ENCODE peak calls at places on chromosomes 12 and 14, in five cellular contexts. A is K562, C is HepG2, K is SK-N-SH, V is HCT116. O is an unnamed sample.

GRCh38 chr12:95620171-95620570 is 68.9 kb upstream of the USP44 start:
- DNase-seq in A (no peak), C (no peak), K (no peak), V (no peak), O (no peak)

GRCh38 chr12:95102916-95103671 is 29.7 kb upstream of the NR2C1 start:
- DNase-seq in A (no peak), C (peak; percentile 18), K (no peak), V (peak; percentile 92), O (peak; percentile 12)

GRCh38 chr12:9933966-9934365 is 1.8 kb upstream of the CLEC2A start:
- DNase-seq in A (no peak), C (no peak), K (no peak), V (no peak), O (no peak)

GRCh38 chr12:102691773-102692555 is 211.6 kb upstream of the IGF1 start:
- DNase-seq in A (no peak), C (no peak), K (no peak), V (no peak), O (peak; percentile 27)

GRCh38 chr12:47838286-47838931 is 18.7 kb upstream of the HDAC7 start:
- DNase-seq in A (peak; percentile 76), C (peak; percentile 26), K (peak; percentile 82), V (peak; percentile 44), O (peak; percentile 62)

GRCh38 chr12:54967461-54967860 is 17.1 kb downstream of the TESPA1 start:
- DNase-seq in A (no peak), C (no peak), K (no peak), V (no peak), O (no peak)

GRCh38 chr14:92586001-92586947 is 72.7 kb downstream of the RIN3 start:
- DNase-seq in A (no peak), C (no peak), K (no peak), V (no peak), O (peak; percentile 64)

GRCh38 chr14:22570132-22570949 is 18.7 kb downstream of the DAD1 start:
- DNase-seq in A (peak; percentile 74), C (peak; percentile 98), K (peak; percentile 71), V (peak; percentile 79), O (peak; percentile 18)

GRCh38 chr12:109433618-109434017 is 43.5 kb downstream of the KCTD10 start:
- DNase-seq in A (peak; percentile 65), C (no peak), K (peak; percentile 37), V (no peak), O (peak; percentile 20)

GRCh38 chr12:96258451-96258933 is 64.3 kb downstream of the ELK3 start:
- DNase-seq in A (no peak), C (no peak), K (no peak), V (no peak), O (peak; percentile 51)

GRCh38 chr14:106657460-106657859 is 1131.1 kb downstream of the TMEM121 start:
- DNase-seq in A (no peak), C (no peak), K (peak; percentile 17), V (no peak), O (no peak)

GRCh38 chr14:89280612-89281011 is 136.4 kb downstream of the FOXN3 start:
- DNase-seq in A (no peak), C (no peak), K (no peak), V (no peak), O (no peak)

GRCh38 chr12:115710104-115710564 is 567.4 kb downstream of the MED13L start:
- DNase-seq in A (no peak), C (no peak), K (no peak), V (no peak), O (no peak)

GRCh38 chr12:24111101-24111500 is 161.6 kb upstream of the SOX5 start:
- DNase-seq in A (no peak), C (no peak), K (no peak), V (no peak), O (no peak)

GRCh38 chr14:26598672-26599131 is 869 bp upstream of the NOVA1 start:
- DNase-seq in A (no peak), C (no peak), K (peak; percentile 4), V (no peak), O (no peak)

GRCh38 chr14:68211421-68211820 is 391.8 kb downstream of the RAD51B start:
- DNase-seq in A (no peak), C (no peak), K (no peak), V (no peak), O (peak; percentile 32)

GRCh38 chr14:79044894-79045624 is 874.9 kb downstream of the NRXN3 start:
- DNase-seq in A (no peak), C (no peak), K (no peak), V (no peak), O (no peak)

GRCh38 chr14:76784881-76785280 is 23.6 kb downstream of the VASH1 start:
- DNase-seq in A (peak; percentile 91), C (peak; percentile 79), K (peak; percentile 92), V (peak; percentile 60), O (peak; percentile 92)

GRCh38 chr12:95809000-95809680 is 18.6 kb upstream of the NTN4 start:
- DNase-seq in A (no peak), C (no peak), K (no peak), V (no peak), O (no peak)

GRCh38 chr14:95518045-95518751 is 1.7 kb upstream of the SYNE3 start:
- DNase-seq in A (no peak), C (no peak), K (no peak), V (no peak), O (no peak)

GRCh38 chr14:72714871-72715214 is 179.1 kb downstream of the DPF3 start:
- DNase-seq in A (no peak), C (no peak), K (no peak), V (no peak), O (no peak)

GRCh38 chr12:102824218-102824835 is 92.7 kb downstream of the PAH start:
- DNase-seq in A (peak; percentile 38), C (peak; percentile 18), K (peak; percentile 5), V (no peak), O (peak; percentile 56)

GRCh38 chr12:130768120-130768519 is 52.0 kb upstream of the RIMBP2 start:
- DNase-seq in A (no peak), C (no peak), K (no peak), V (no peak), O (no peak)

GRCh38 chr12:107115119-107115518 is 21.8 kb upstream of the CRY1 start:
- DNase-seq in A (no peak), C (no peak), K (no peak), V (no peak), O (no peak)

GRCh38 chr12:104958946-104959841 is 1.1 kb upstream of the SLC41A2 start:
- DNase-seq in A (peak; percentile 49), C (peak; percentile 30), K (no peak), V (no peak), O (no peak)

GRCh38 chr12:47079894-47080724 is at the start of gene AMIGO2:
- DNase-seq in A (peak; percentile 59), C (no peak), K (no peak), V (no peak), O (peak; percentile 71)

GRCh38 chr12:102454330-102454729 is 26.0 kb downstream of the IGF1 start:
- DNase-seq in A (no peak), C (no peak), K (no peak), V (no peak), O (no peak)

GRCh38 chr12:45343269-45344051 is 127.6 kb downstream of the ANO6 start:
- DNase-seq in A (no peak), C (peak; percentile 46), K (no peak), V (no peak), O (no peak)

GRCh38 chr12:91685917-91686316 is 459.7 kb downstream of the BTG1 start:
- DNase-seq in A (no peak), C (no peak), K (no peak), V (peak; percentile 23), O (no peak)

GRCh38 chr12:117530796-117531195 is 169.4 kb upstream of the NOS1 start:
- DNase-seq in A (no peak), C (no peak), K (no peak), V (no peak), O (no peak)

GRCh38 chr12:66735275-66735674 is 56.4 kb upstream of the GRIP1 start:
- DNase-seq in A (no peak), C (no peak), K (no peak), V (no peak), O (no peak)

GRCh38 chr12:1873531-1874149 is 44.8 kb downstream of the CACNA2D4 start:
- DNase-seq in A (no peak), C (no peak), K (peak; percentile 32), V (no peak), O (no peak)

GRCh38 chr12:128817115-128818015 is 6.4 kb downstream of the SLC15A4 start:
- DNase-seq in A (no peak), C (no peak), K (peak; percentile 46), V (no peak), O (no peak)

GRCh38 chr14:74697543-74697942 is 15.3 kb downstream of the AREL1 start:
- DNase-seq in A (no peak), C (no peak), K (no peak), V (no peak), O (no peak)

GRCh38 chr12:124861492-124861891 is 2.2 kb downstream of the SCARB1 start:
- DNase-seq in A (peak; percentile 56), C (no peak), K (no peak), V (peak; percentile 53), O (peak; percentile 67)

GRCh38 chr14:71220462-71220861 is 313.2 kb downstream of the PCNX1 start:
- DNase-seq in A (no peak), C (no peak), K (no peak), V (no peak), O (no peak)
- TF ChIP-seq JUND in A (no peak), C (no peak), K (no peak), V (no peak), O (no peak)

DNA sequence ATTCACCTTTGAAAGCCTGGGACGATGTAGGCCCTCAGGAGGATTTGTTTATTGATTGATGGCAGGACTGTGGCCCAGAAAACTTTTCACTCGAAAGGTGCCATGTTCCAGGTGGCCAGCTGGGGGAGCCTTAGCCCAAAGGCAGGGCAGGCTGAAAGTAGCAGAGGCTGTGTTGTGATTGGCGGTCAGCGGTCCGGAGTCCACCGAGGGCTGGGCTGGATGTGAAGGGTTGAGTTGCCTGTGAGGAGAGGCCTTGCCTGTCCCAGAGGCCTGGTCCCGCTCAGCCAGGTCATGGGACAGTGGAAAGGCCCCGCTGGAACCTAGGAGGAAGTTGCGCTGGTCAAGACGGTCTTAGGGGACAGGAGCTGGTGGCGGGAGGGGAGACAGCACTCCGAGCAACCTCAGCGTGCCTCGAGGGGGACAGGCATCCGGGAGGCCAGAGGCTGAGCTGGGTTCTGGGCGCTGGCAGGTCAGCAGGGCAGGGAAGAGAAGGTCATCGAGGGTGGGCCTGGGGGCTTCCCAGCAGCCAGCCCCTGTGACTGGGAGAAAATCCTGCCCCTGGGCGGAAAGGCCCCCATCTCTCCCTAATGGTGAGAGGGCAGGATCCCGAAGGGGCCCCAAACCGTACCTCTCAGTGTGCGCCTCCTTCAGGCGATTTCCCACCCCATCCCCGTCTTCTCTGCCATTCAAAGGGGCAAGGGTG is 26.3 kb downstream of the CMA1 start:
- DNase-seq in A (peak; percentile 73), C (peak; percentile 97), K (peak; percentile 77), V (peak; percentile 44), O (peak; percentile 53)
- TF ChIP-seq JUND in A (no peak), C (peak; percentile 10), K (no peak), V (no peak), O (no peak)

GRCh38 chr12:31033681-31034080 is 40.0 kb upstream of the DDX11 start:
- DNase-seq in A (no peak), C (no peak), K (no peak), V (no peak), O (no peak)
- TF ChIP-seq JUND in A (no peak), C (no peak), K (no peak), V (no peak), O (no peak)

DNA sequence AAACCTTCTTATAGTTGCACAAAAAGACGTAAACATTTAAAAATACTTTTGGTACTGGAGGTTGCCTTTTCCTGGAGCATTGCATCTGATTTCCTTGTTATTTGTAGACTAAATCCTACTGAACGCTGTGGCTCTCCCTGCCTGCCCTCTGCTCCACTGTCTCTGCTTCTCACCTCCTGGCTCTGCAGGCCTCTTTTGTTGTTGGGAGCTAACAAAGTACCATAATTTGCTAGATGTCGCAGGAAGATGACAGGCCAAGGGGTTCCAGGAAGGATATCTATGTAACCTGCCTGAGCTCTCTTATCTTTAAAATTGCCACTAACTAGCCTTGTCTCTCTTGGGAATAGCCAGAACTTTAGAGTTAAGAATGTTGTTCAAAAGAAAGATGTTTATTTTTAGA is 21.4 kb downstream of the SYNE2 start:
- DNase-seq in A (no peak), C (no peak), K (no peak), V (no peak), O (no peak)
- TF ChIP-seq JUND in A (no peak), C (no peak), K (no peak), V (no peak), O (no peak)